ENCODE peak calls at places on chromosomes 3 and 15, in ten cellular contexts. B, O, F, P, M, T, X, R, S and A are unnamed samples.
A peak's percentile ranks its signal among the peaks of the same experiment; 100 is the strongest.

GRCh38 chr3:71784914-71785593 is at the start of gene PROK2:
- DNase-seq in S (no peak), X (no peak), F (peak; percentile 76), M (no peak), O (no peak), B (peak; percentile 54), P (no peak), R (no peak), T (peak; percentile 77), A (no peak)

GRCh38 chr3:6721496-6721895 is 139.4 kb upstream of the GRM7 start:
- DNase-seq in S (no peak), F (no peak), M (no peak), R (no peak), T (no peak), X (no peak), O (no peak), P (no peak), B (no peak), A (no peak)

GRCh38 chr15:45179221-45179985 is 8.4 kb downstream of the SHF start:
- DNase-seq in M (peak; percentile 59), T (peak; percentile 84), O (peak; percentile 42), S (peak; percentile 43), X (no peak), P (peak; percentile 80), B (peak; percentile 79), R (peak; percentile 69), F (no peak), A (peak; percentile 85)

GRCh38 chr3:148203263-148204010 is 494.3 kb upstream of the AGTR1 start:
- DNase-seq in S (no peak), P (no peak), O (no peak), B (no peak), R (no peak), F (no peak), T (no peak), M (no peak), X (no peak), A (no peak)

GRCh38 chr3:190194506-190194905 is 73.8 kb upstream of the P3H2 start:
- DNase-seq in O (no peak), M (no peak), X (no peak), F (no peak), P (no peak), S (no peak), T (peak; percentile 34), R (no peak), B (no peak), A (no peak)

GRCh38 chr3:141305436-141305835 is 62.9 kb upstream of the ZBTB38 start:
- DNase-seq in O (no peak), P (no peak), R (no peak), B (no peak), M (no peak), S (peak; percentile 77), T (peak; percentile 21), F (no peak), X (no peak), A (no peak)

GRCh38 chr3:174330303-174330702 is 528.8 kb upstream of the NAALADL2 start:
- DNase-seq in P (no peak), F (no peak), O (no peak), B (no peak), T (no peak), X (no peak), S (no peak), R (no peak), M (no peak), A (no peak)

GRCh38 chr3:169147246-169148008 is 516.1 kb downstream of the MECOM start:
- DNase-seq in T (peak; percentile 94), M (no peak), P (peak; percentile 71), B (peak; percentile 56), R (peak; percentile 62), S (peak; percentile 25), X (peak; percentile 12), F (peak; percentile 75), O (peak; percentile 27), A (peak; percentile 68)

DNA sequence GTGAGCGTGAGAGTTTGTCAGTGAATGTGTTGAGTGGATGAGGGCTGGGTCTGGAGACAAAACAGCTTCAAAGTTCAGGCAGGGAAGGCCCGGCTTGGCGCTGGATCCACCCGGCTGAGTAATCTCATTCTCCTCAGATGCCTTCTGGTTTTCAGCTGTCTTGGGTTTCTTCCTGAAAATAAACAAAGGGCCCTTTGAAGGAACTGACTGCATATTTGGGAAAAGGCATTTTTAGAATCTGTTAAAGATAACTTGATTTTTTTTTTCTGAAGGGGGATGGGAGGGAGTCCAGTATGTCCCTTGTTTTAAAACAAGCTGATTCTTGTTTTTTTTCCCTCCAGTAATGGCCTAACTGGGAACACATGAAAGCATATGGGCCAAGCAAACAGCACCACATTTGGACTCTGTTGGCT is 86.4 kb downstream of the TIGIT start:
- DNase-seq in O (peak; percentile 33), S (peak; percentile 6), F (peak; percentile 89), B (no peak), M (no peak), R (peak; percentile 33), X (peak; percentile 61), T (no peak), P (peak; percentile 35), A (peak; percentile 49)
- H3K4me1 ChIP-seq in O (peaks cover 22% of the 10 kb centered on the region), S (peaks cover 6% of the 10 kb centered on the region), F (peaks cover 3% of the 10 kb centered on the region), B (peaks cover 15% of the 10 kb centered on the region), M (no peaks in the 10 kb centered on the region), R (peaks cover 24% of the 10 kb centered on the region), X (peaks cover 42% of the 10 kb centered on the region), T (peaks cover 18% of the 10 kb centered on the region), P (no peaks in the 10 kb centered on the region), A (peaks cover 4% of the 10 kb centered on the region)

GRCh38 chr15:94002026-94002425 is 229.3 kb upstream of the MCTP2 start:
- DNase-seq in B (no peak), O (no peak), F (no peak), M (no peak), T (no peak), S (no peak), X (no peak), P (no peak), R (no peak), A (no peak)

GRCh38 chr15:94000603-94001002 is 230.8 kb upstream of the MCTP2 start:
- DNase-seq in B (no peak), X (no peak), R (no peak), S (no peak), T (peak; percentile 43), M (no peak), O (no peak), F (no peak), P (no peak), A (no peak)

GRCh38 chr15:94001113-94001919 is 230.0 kb upstream of the MCTP2 start:
- DNase-seq in M (no peak), R (no peak), P (no peak), B (no peak), X (no peak), F (no peak), T (no peak), O (no peak), S (no peak), A (no peak)

GRCh38 chr15:93997071-93997658 is 234.2 kb upstream of the MCTP2 start:
- DNase-seq in T (peak; percentile 43), M (no peak), R (no peak), B (no peak), P (no peak), F (no peak), S (peak; percentile 28), X (no peak), O (peak; percentile 32), A (no peak)
- TF ChIP-seq CTCF in T (peak; percentile 69), M (peak; percentile 51), R (peak; percentile 32), B (peak; percentile 59), P (peak; percentile 53), F (peak; percentile 53), S (peak; percentile 64), X (peak; percentile 57), O (peak; percentile 68), A (peak; percentile 71)

GRCh38 chr15:93087825-93088199 is 1.2 kb downstream of the RGMA start:
- DNase-seq in O (peak; percentile 75), R (peak; percentile 75), M (peak; percentile 62), X (peak; percentile 45), F (peak; percentile 82), P (peak; percentile 72), T (peak; percentile 89), S (peak; percentile 72), B (peak; percentile 73), A (peak; percentile 71)

GRCh38 chr15:93088200-93088980 is 621 bp downstream of the RGMA start:
- DNase-seq in S (peak; percentile 31), X (no peak), R (no peak), O (peak; percentile 24), M (no peak), B (no peak), F (peak; percentile 79), P (no peak), T (peak; percentile 72), A (no peak)

GRCh38 chr15:93089855-93090305 is 869 bp upstream of the RGMA start:
- DNase-seq in S (no peak), F (no peak), T (no peak), P (no peak), O (peak; percentile 22), M (no peak), B (no peak), X (no peak), R (no peak), A (no peak)

GRCh38 chr15:93088981-93089854 is at the start of gene RGMA:
- DNase-seq in T (peak; percentile 66), B (no peak), F (peak; percentile 78), P (no peak), O (no peak), S (no peak), X (no peak), R (no peak), M (no peak), A (no peak)

GRCh38 chr15:93086791-93087190 is 2.2 kb downstream of the RGMA start:
- DNase-seq in X (no peak), R (no peak), O (no peak), P (no peak), S (no peak), F (no peak), T (no peak), B (no peak), M (no peak), A (no peak)
- H3K4me3 ChIP-seq in X (no peak overlapping the region), R (no peak overlapping the region), O (no peak overlapping the region), P (no peak overlapping the region), S (no peak overlapping the region), F (no peak overlapping the region), T (no peak overlapping the region), B (no peak overlapping the region), M (no peak overlapping the region), A (no peak overlapping the region)

GRCh38 chr3:42214565-42215283 is 51.3 kb downstream of the CCK start:
- DNase-seq in X (no peak), F (no peak), M (no peak), B (no peak), P (no peak), O (no peak), T (no peak), S (no peak), R (no peak), A (no peak)

GRCh38 chr3:42214064-42214463 is 51.9 kb downstream of the CCK start:
- DNase-seq in R (peak; percentile 52), X (no peak), P (no peak), M (peak; percentile 23), O (no peak), S (no peak), F (no peak), T (no peak), B (peak; percentile 54), A (no peak)

GRCh38 chr3:42213417-42213816 is 52.6 kb downstream of the CCK start:
- DNase-seq in X (no peak), S (no peak), B (no peak), M (peak; percentile 37), R (no peak), O (no peak), T (no peak), P (peak; percentile 67), F (no peak), A (peak; percentile 79)

GRCh38 chr3:42216820-42217416 is 49.1 kb downstream of the CCK start:
- DNase-seq in O (no peak), P (no peak), S (no peak), F (no peak), R (no peak), B (no peak), T (no peak), M (peak; percentile 28), X (no peak), A (no peak)

GRCh38 chr3:42216302-42216701 is 49.7 kb downstream of the CCK start:
- DNase-seq in X (no peak), F (no peak), B (no peak), M (no peak), S (no peak), T (no peak), O (no peak), P (no peak), R (no peak), A (no peak)
- H3K4me1 ChIP-seq in X (no peaks in the 10 kb centered on the region), F (no peaks in the 10 kb centered on the region), B (peaks cover 17% of the 10 kb centered on the region), M (peaks cover 68% of the 10 kb centered on the region), S (no peaks in the 10 kb centered on the region), T (no peaks in the 10 kb centered on the region), O (no peaks in the 10 kb centered on the region), P (no peaks in the 10 kb centered on the region), R (no peaks in the 10 kb centered on the region), A (no peaks in the 10 kb centered on the region)